ENCODE peak calls at places on chromosomes 1 and 21, in eight cellular contexts. A is brain microvascular endothelial cell; U is tibial artery; D is GM23338; L is naive thymus-derived CD4-positive, alpha-beta T cell; T is right lobe of liver; C is prostate gland; P is neuronal stem cell. S is an unnamed sample.

GRCh38 chr1:217274416-217274815 is 356.5 kb downstream of the GPATCH2 start:
- DNase-seq in A (peak), U (no peak), D (no peak), L (no peak), T (no peak), C (no peak), P (no peak), S (no peak)

GRCh38 chr1:245932302-245932972 is 574.6 kb downstream of the SMYD3 start:
- DNase-seq in A (no peak), U (no peak), D (no peak), L (no peak), T (no peak), C (no peak), P (no peak), S (no peak)

GRCh38 chr1:210915890-210916507 is 217.9 kb downstream of the KCNH1 start:
- DNase-seq in A (no peak), U (no peak), D (no peak), L (no peak), T (no peak), C (no peak), P (no peak), S (no peak)

GRCh38 chr1:223223091-223223995 is 80.3 kb upstream of the TLR5 start:
- DNase-seq in A (no peak), U (no peak), D (no peak), L (no peak), T (no peak), C (no peak), P (no peak), S (no peak)

GRCh38 chr1:229023651-229024295 is 247.1 kb upstream of the RAB4A start:
- DNase-seq in A (no peak), U (no peak), D (no peak), L (no peak), T (no peak), C (no peak), P (no peak), S (peak)

GRCh38 chr1:153248480-153248879 is 11.0 kb upstream of the LORICRIN start:
- DNase-seq in A (no peak), U (no peak), D (no peak), L (no peak), T (no peak), C (no peak), P (no peak), S (no peak)

GRCh38 chr1:184555665-184556641 is 169.1 kb downstream of the C1orf21 start:
- DNase-seq in A (no peak), U (no peak), D (no peak), L (no peak), T (no peak), C (no peak), P (no peak), S (no peak)

GRCh38 chr21:17585875-17586450 is 26.7 kb downstream of the BTG3 start:
- DNase-seq in A (peak), U (no peak), D (peak), L (peak), T (no peak), C (no peak), P (peak), S (no peak)

GRCh38 chr1:169392406-169392805 is 24.4 kb downstream of the BLZF1 start:
- DNase-seq in A (no peak), U (no peak), D (no peak), L (no peak), T (no peak), C (no peak), P (no peak), S (no peak)

GRCh38 chr21:25639922-25640670 is 1.0 kb downstream of the JAM2 start:
- DNase-seq in A (no peak), U (no peak), D (peak), L (no peak), T (peak), C (peak), P (peak), S (no peak)

GRCh38 chr21:34871026-34871908 is 177.8 kb downstream of the RUNX1 start:
- DNase-seq in A (no peak), U (no peak), D (no peak), L (no peak), T (no peak), C (no peak), P (no peak), S (no peak)
- H3K27ac ChIP-seq in A (no peak), U (no peak), D (no peak), L (no peak), T (no peak), C (no peak), P (no peak), S (peak)

GRCh38 chr1:38585971-38586370 is 273.6 kb downstream of the RRAGC start:
- DNase-seq in A (no peak), U (no peak), D (no peak), L (no peak), T (no peak), C (no peak), P (no peak), S (no peak)

GRCh38 chr1:38585038-38585420 is 274.5 kb downstream of the RRAGC start:
- DNase-seq in A (no peak), U (no peak), D (no peak), L (no peak), T (no peak), C (no peak), P (no peak), S (no peak)

GRCh38 chr1:38586993-38587646 is 272.5 kb downstream of the RRAGC start:
- DNase-seq in A (no peak), U (no peak), D (peak), L (peak), T (peak), C (no peak), P (peak), S (peak)

GRCh38 chr1:38584408-38585037 is 275.0 kb downstream of the RRAGC start:
- DNase-seq in A (no peak), U (no peak), D (no peak), L (no peak), T (no peak), C (no peak), P (no peak), S (no peak)

GRCh38 chr1:38585460-38585859 is 274.1 kb downstream of the RRAGC start:
- DNase-seq in A (no peak), U (no peak), D (no peak), L (no peak), T (no peak), C (no peak), P (no peak), S (no peak)
- H3K27ac ChIP-seq in A (no peak), U (no peak), D (no peak), L (no peak), T (no peak), C (no peak), P (no peak), S (no peak)

GRCh38 chr1:201647722-201648065 is 108.8 kb downstream of the NAV1 start:
- DNase-seq in A (no peak), U (no peak), D (peak), L (no peak), T (no peak), C (no peak), P (no peak), S (no peak)

GRCh38 chr1:201648066-201648910 is 109.4 kb downstream of the NAV1 start:
- DNase-seq in A (peak), U (peak), D (peak), L (no peak), T (peak), C (peak), P (peak), S (peak)

GRCh38 chr1:201645956-201646355 is 107.0 kb downstream of the NAV1 start:
- DNase-seq in A (no peak), U (no peak), D (no peak), L (no peak), T (no peak), C (no peak), P (no peak), S (no peak)

GRCh38 chr1:201646623-201647022 is 107.7 kb downstream of the NAV1 start:
- DNase-seq in A (no peak), U (no peak), D (no peak), L (no peak), T (no peak), C (no peak), P (no peak), S (no peak)

DNA sequence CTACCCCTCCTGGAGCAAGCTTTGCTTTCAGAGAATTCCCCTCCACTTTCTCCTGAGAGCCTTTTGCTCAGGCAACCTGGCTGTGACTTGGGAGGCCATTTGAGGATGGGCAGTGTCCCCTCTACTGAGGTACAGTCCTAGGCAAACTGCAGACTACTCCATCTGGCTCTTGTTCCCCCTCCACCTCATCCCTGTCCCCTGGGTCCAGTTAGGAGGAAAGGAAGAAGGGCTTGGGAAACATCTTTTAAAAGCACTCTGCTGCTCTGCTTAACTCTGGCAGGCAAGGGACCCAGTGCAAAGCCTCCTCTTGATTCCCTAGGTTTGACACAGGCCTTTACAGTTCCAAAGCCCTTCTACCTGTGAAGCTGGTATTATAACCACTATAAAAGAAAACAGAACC is 108.2 kb downstream of the NAV1 start:
- DNase-seq in A (no peak), U (no peak), D (no peak), L (no peak), T (no peak), C (no peak), P (no peak), S (no peak)
- H3K27ac ChIP-seq in A (no peak), U (no peak), D (no peak), L (no peak), T (no peak), C (no peak), P (no peak), S (no peak)

GRCh38 chr1:161676958-161677689 is 14.2 kb downstream of the FCGR2B start:
- DNase-seq in A (no peak), U (no peak), D (peak), L (no peak), T (peak), C (no peak), P (no peak), S (no peak)

GRCh38 chr1:161678510-161678909 is 15.6 kb downstream of the FCGR2B start:
- DNase-seq in A (no peak), U (no peak), D (no peak), L (no peak), T (no peak), C (no peak), P (no peak), S (no peak)

GRCh38 chr1:161681879-161682278 is 18.9 kb downstream of the FCGR2B start:
- DNase-seq in A (no peak), U (no peak), D (no peak), L (no peak), T (no peak), C (no peak), P (no peak), S (no peak)

GRCh38 chr1:161676441-161676840 is 13.5 kb downstream of the FCGR2B start:
- DNase-seq in A (no peak), U (no peak), D (no peak), L (no peak), T (no peak), C (no peak), P (no peak), S (no peak)
- H3K27ac ChIP-seq in A (no peak), U (no peak), D (no peak), L (no peak), T (no peak), C (no peak), P (no peak), S (no peak)

S was measured in lower lobe of right lung.